ENCODE peak calls at places on chromosomes 4 and X, in ten cellular contexts. M, L, Q, E, Z, V, X, W, R and D are unnamed samples.

GRCh38 chr4:59597536-59598232 is 1602.4 kb upstream of the ADGRL3 start:
- DNase-seq in Q (no peak), M (no peak), E (no peak), Z (no peak), L (no peak), V (no peak), R (no peak), X (no peak), W (no peak), D (no peak)

GRCh38 chr4:118849867-118850812 is 14.2 kb upstream of the SEC24D start:
- DNase-seq in Q (peak), X (peak), L (no peak), R (no peak), W (no peak), E (peak), V (no peak), Z (no peak), M (no peak), D (no peak)

GRCh38 chrX:153927686-153927935 is 1.5 kb upstream of the ARHGAP4 start:
- DNase-seq in V (no peak), R (no peak), M (no peak), E (no peak), Z (no peak), X (no peak), Q (no peak), W (no peak), L (no peak), D (no peak)

GRCh38 chrX:56233682-56234081 is 1.5 kb downstream of the KLF8 start:
- DNase-seq in Q (peak), M (peak), V (no peak), W (peak), Z (no peak), R (peak), X (no peak), L (no peak), E (peak), D (no peak)

GRCh38 chr4:139275281-139275735 is 4.7 kb downstream of the MGARP start:
- DNase-seq in M (no peak), L (no peak), E (no peak), V (no peak), W (no peak), Q (no peak), X (no peak), R (no peak), Z (no peak), D (peak)

GRCh38 chr4:79576480-79576803 is 168.4 kb upstream of the GK2 start:
- DNase-seq in X (peak), R (no peak), W (no peak), Q (peak), M (no peak), Z (no peak), E (no peak), L (no peak), V (no peak), D (peak)

GRCh38 chr4:2256781-2257191 is 5.1 kb downstream of the MXD4 start:
- DNase-seq in L (peak), M (peak), R (peak), Z (peak), E (peak), W (no peak), Q (no peak), V (peak), X (peak), D (no peak)

GRCh38 chr4:110682311-110682710 is 59.4 kb upstream of the PITX2 start:
- DNase-seq in L (no peak), R (no peak), V (no peak), W (no peak), Q (no peak), Z (no peak), M (no peak), E (no peak), X (no peak), D (no peak)

GRCh38 chr4:144709159-144709558 is 63.2 kb downstream of the HHIP start:
- DNase-seq in Q (peak), X (peak), L (no peak), W (no peak), R (no peak), V (no peak), Z (no peak), E (no peak), M (no peak), D (no peak)

GRCh38 chr4:40377462-40378385 is 42.6 kb downstream of the CHRNA9 start:
- DNase-seq in R (no peak), Q (no peak), L (no peak), W (no peak), E (peak), X (no peak), M (no peak), V (no peak), Z (no peak), D (no peak)

GRCh38 chr4:93285346-93285745 is 543.2 kb upstream of the ATOH1 start:
- DNase-seq in L (no peak), Q (no peak), Z (no peak), X (no peak), M (no peak), E (no peak), R (no peak), V (no peak), W (no peak), D (no peak)

GRCh38 chr4:133151681-133152329 is 2.7 kb downstream of the PCDH10 start:
- DNase-seq in V (no peak), E (no peak), L (no peak), X (peak), Q (peak), M (peak), W (no peak), R (peak), Z (no peak), D (no peak)
- TF ChIP-seq POLR2AphosphoS5 in V (no peak), E (no peak), L (no peak), X (no peak), Q (no peak), M (no peak), W (no peak), R (no peak), Z (no peak), D (no peak)

GRCh38 chr4:186633844-186634243 is 78.5 kb upstream of the MTNR1A start:
- DNase-seq in V (no peak), E (no peak), Z (no peak), X (no peak), R (no peak), W (no peak), Q (peak), L (no peak), M (no peak), D (no peak)
- H3K4me3 ChIP-seq in V (no peak), E (no peak), Z (no peak), X (no peak), R (no peak), W (no peak), Q (no peak), L (no peak), M (peak), D (no peak)

GRCh38 chr4:84232311-84233095 is 266.6 kb downstream of the NKX6-1 start:
- DNase-seq in Q (no peak), M (no peak), Z (no peak), E (no peak), R (no peak), W (no peak), V (no peak), L (no peak), X (no peak), D (no peak)
- TF ChIP-seq POLR2AphosphoS5 in Q (no peak), M (no peak), Z (peak), E (no peak), R (no peak), W (no peak), V (no peak), L (no peak), X (no peak), D (no peak)

GRCh38 chr4:132228676-132229075 is 920.4 kb upstream of the PCDH10 start:
- DNase-seq in V (no peak), X (no peak), L (no peak), W (no peak), R (no peak), E (no peak), M (no peak), Q (no peak), Z (no peak), D (no peak)

GRCh38 chr4:132230025-132230424 is 919.1 kb upstream of the PCDH10 start:
- DNase-seq in R (no peak), Q (no peak), Z (no peak), M (no peak), W (no peak), E (no peak), L (no peak), V (no peak), X (no peak), D (no peak)

DNA sequence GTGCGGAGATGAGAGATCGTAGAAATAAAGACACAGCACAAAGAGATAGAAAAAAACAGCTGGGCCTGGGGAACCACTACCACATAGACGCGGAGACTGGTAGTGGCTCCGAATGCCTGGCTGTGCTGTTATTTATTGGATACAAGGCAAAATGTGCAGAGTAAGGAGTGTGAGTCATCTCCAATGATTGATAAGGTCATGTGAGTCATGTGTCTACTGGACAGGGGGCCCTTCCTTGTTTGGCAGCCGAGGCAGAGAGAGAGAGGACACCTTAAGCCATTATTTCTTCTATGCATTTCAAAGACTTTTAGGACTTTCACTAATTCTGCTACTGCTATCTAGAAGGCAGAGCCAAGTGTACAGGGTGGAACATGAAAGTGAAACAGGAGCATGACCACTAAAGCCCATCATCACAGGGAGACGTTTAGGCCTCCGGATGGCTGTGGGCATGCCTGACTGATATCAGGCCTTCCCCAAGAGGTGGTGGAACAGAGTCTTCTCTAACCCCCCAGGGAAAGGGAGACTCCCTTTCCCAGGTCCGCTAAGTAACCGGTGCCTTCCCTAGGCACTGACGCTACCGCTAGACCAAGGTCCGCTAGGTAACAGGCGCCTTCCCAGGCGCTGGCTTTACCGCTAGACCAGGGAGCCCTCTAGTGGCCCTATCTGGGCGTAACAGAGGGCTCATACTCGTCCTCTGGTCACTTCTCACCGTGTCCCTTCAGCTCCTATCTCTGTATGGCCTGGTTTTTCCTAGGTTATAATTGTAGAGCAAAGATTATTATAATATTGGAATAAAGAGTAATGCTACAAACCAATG is 921.5 kb upstream of the PCDH10 start:
- DNase-seq in W (no peak), M (peak), L (no peak), X (peak), Q (peak), V (no peak), Z (no peak), R (no peak), E (no peak), D (no peak)
- H3K4me3 ChIP-seq in W (no peak), M (no peak), L (no peak), X (peak), Q (no peak), V (no peak), Z (no peak), R (no peak), E (no peak), D (peak)

DNA sequence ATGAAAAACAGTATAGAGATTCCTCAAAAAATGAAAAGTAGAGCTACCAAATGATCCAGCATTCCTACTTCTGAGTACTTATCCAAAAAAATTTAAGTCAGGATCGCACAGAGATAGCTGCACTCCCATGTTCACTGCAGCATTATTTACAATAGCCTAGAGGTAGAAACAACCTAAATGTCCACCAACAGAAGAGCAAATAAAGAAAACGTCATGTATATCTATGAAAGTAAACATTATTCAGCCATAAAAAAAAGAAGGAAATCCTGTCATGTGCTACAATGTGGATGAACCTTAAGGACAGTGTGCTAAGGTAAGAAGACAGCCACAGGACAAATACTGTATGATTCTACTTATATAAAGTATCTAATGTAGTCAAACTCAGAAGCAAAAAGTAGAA is 12.4 kb downstream of the THOC2 start:
- DNase-seq in W (no peak), Z (no peak), M (no peak), V (no peak), Q (no peak), E (no peak), L (no peak), R (no peak), X (no peak), D (no peak)
- TF ChIP-seq POLR2AphosphoS5 in W (no peak), Z (no peak), M (no peak), V (no peak), Q (no peak), E (no peak), L (no peak), R (no peak), X (no peak), D (no peak)

GRCh38 chrX:11464360-11464759 is 171.1 kb downstream of the AMELX start:
- DNase-seq in Q (no peak), R (no peak), Z (no peak), W (no peak), M (no peak), L (no peak), E (no peak), V (no peak), X (no peak), D (no peak)

GRCh38 chrX:11462648-11463047 is 169.4 kb downstream of the AMELX start:
- DNase-seq in E (no peak), Z (no peak), X (no peak), L (no peak), W (no peak), M (no peak), Q (no peak), V (no peak), R (no peak), D (no peak)

GRCh38 chrX:11462136-11462535 is 168.9 kb downstream of the AMELX start:
- DNase-seq in E (no peak), R (no peak), X (peak), W (no peak), V (no peak), M (no peak), Q (no peak), Z (no peak), L (no peak), D (no peak)

GRCh38 chrX:11464836-11465458 is 171.7 kb downstream of the AMELX start:
- DNase-seq in Z (no peak), X (no peak), V (no peak), W (no peak), E (no peak), R (no peak), L (no peak), M (no peak), Q (no peak), D (no peak)

GRCh38 chrX:11465648-11466411 is 172.6 kb downstream of the AMELX start:
- DNase-seq in V (no peak), M (no peak), X (no peak), L (no peak), R (no peak), Q (no peak), Z (no peak), W (no peak), E (no peak), D (no peak)
- H3K4me3 ChIP-seq in V (no peak), M (no peak), X (no peak), L (no peak), R (no peak), Q (no peak), Z (no peak), W (no peak), E (no peak), D (no peak)

GRCh38 chr4:102759835-102760644 is 728 bp downstream of the MANBA start:
- DNase-seq in Q (peak), V (no peak), W (peak), E (peak), R (peak), M (no peak), X (no peak), L (peak), Z (no peak), D (no peak)
- TF ChIP-seq POLR2AphosphoS5 in Q (no peak), V (no peak), W (peak), E (no peak), R (no peak), M (no peak), X (no peak), L (no peak), Z (no peak), D (no peak)

GRCh38 chr4:109433281-109434006 is at the start of gene SEC24B:
- DNase-seq in V (peak), W (peak), Q (peak), M (peak), E (peak), R (peak), X (peak), Z (peak), L (peak), D (no peak)

GRCh38 chr4:109435635-109436034 is 2.0 kb downstream of the SEC24B start:
- DNase-seq in Z (no peak), L (no peak), R (no peak), W (no peak), E (no peak), X (no peak), Q (no peak), V (no peak), M (no peak), D (no peak)

GRCh38 chr4:109434007-109434792 is 585 bp downstream of the SEC24B start:
- DNase-seq in M (peak), Q (peak), Z (no peak), E (peak), W (no peak), V (no peak), R (peak), X (peak), L (peak), D (no peak)

GRCh38 chr4:109434793-109435080 is 1.1 kb downstream of the SEC24B start:
- DNase-seq in L (no peak), M (no peak), Z (no peak), X (no peak), V (no peak), E (no peak), R (no peak), W (no peak), Q (no peak), D (no peak)

DNA sequence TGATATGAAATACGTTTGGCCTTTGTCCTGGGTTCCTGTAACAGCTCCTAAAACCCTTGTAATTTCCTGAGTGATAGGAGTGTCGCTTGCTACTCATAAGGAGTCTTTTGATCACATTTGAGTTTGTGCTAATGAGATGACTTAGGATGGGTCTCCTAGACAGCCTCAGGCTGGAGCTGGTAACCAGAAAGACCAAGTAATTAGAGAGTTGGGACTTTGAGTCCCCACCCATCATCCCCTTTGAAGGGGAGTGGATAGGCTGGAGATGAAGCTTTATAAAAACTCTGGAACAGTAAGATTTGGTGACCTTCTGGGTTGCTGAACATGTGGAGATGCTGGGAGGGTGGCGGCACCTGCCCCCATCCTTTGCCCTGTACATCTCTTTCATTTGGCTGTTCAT is 2.9 kb downstream of the SEC24B start:
- DNase-seq in Q (no peak), L (no peak), Z (no peak), X (no peak), V (no peak), W (no peak), E (no peak), M (no peak), R (no peak), D (no peak)
- H3K4me3 ChIP-seq in Q (no peak), L (no peak), Z (no peak), X (no peak), V (no peak), W (peak), E (no peak), M (no peak), R (no peak), D (no peak)

GRCh38 chrX:136496768-136497555 is 430 bp upstream of the HTATSF1 start:
- DNase-seq in Z (peak), V (peak), X (peak), M (peak), R (peak), L (peak), W (peak), Q (peak), E (peak), D (peak)
- TF ChIP-seq POLR2AphosphoS5 in Z (peak), V (peak), X (peak), M (peak), R (peak), L (peak), W (peak), Q (peak), E (no peak), D (peak)